ENCODE peak calls at places on chromosomes 11 and 22, in six cellular contexts. One of them, this sample, is unnamed.

GRCh38 chr11:125679397-125679796 is 1.2 kb downstream of the ACRV1 start:
- DNase-seq in GM23338: peak; percentile 30
- DNase-seq in HCT116: peak; percentile 3
- DNase-seq in GM23248: peak; percentile 39
- DNase-seq in mammary epithelial cell: no peak
- DNase-seq in PC-9: no peak
- DNase-seq in this sample: no peak

GRCh38 chr11:126607776-126608625 is 252.5 kb downstream of the ST3GAL4 start:
- DNase-seq in GM23338: peak; percentile 71
- DNase-seq in HCT116: no peak
- DNase-seq in GM23248: no peak
- DNase-seq in mammary epithelial cell: no peak
- DNase-seq in PC-9: no peak
- DNase-seq in this sample: no peak

GRCh38 chr22:27984723-27985122 is 65.7 kb upstream of the PITPNB start:
- DNase-seq in GM23338: no peak
- DNase-seq in HCT116: no peak
- DNase-seq in GM23248: no peak
- DNase-seq in mammary epithelial cell: no peak
- DNase-seq in PC-9: no peak
- DNase-seq in this sample: no peak

GRCh38 chr11:111982019-111982464 is 43.2 kb upstream of the DLAT start:
- DNase-seq in GM23338: peak; percentile 96
- DNase-seq in HCT116: peak; percentile 31
- DNase-seq in GM23248: peak; percentile 61
- DNase-seq in mammary epithelial cell: peak; percentile 59
- DNase-seq in PC-9: peak; percentile 58
- DNase-seq in this sample: peak; percentile 46

GRCh38 chr11:8989411-8989810 is 14.4 kb downstream of the NRIP3 start:
- DNase-seq in GM23338: peak; percentile 22
- DNase-seq in HCT116: no peak
- DNase-seq in GM23248: peak; percentile 74
- DNase-seq in mammary epithelial cell: no peak
- DNase-seq in PC-9: peak; percentile 42
- DNase-seq in this sample: no peak

GRCh38 chr11:86486261-86487030 is 111.8 kb downstream of the CCDC81 start:
- DNase-seq in GM23338: no peak
- DNase-seq in HCT116: no peak
- DNase-seq in GM23248: no peak
- DNase-seq in mammary epithelial cell: no peak
- DNase-seq in PC-9: peak; percentile 82
- DNase-seq in this sample: no peak

GRCh38 chr11:1597981-1598380 is at the start of gene KRTAP5-2:
- DNase-seq in GM23338: no peak
- DNase-seq in HCT116: no peak
- DNase-seq in GM23248: no peak
- DNase-seq in mammary epithelial cell: no peak
- DNase-seq in PC-9: no peak
- DNase-seq in this sample: no peak

GRCh38 chr11:43943931-43944751 is 1.7 kb downstream of the C11orf96 start:
- DNase-seq in GM23338: peak; percentile 43
- DNase-seq in HCT116: no peak
- DNase-seq in GM23248: peak; percentile 47
- DNase-seq in mammary epithelial cell: peak; percentile 84
- DNase-seq in PC-9: no peak
- DNase-seq in this sample: no peak

GRCh38 chr22:30941363-30941740 is 27.2 kb downstream of the MORC2 start:
- DNase-seq in GM23338: no peak
- DNase-seq in HCT116: no peak
- DNase-seq in GM23248: no peak
- DNase-seq in mammary epithelial cell: no peak
- DNase-seq in PC-9: no peak
- DNase-seq in this sample: no peak

GRCh38 chr11:65833297-65834030 is at the start of gene SNX32:
- DNase-seq in GM23338: peak; percentile 98
- DNase-seq in HCT116: no peak
- DNase-seq in GM23248: peak; percentile 97
- DNase-seq in mammary epithelial cell: peak; percentile 84
- DNase-seq in PC-9: no peak
- DNase-seq in this sample: no peak

GRCh38 chr22:37499006-37499707 is 13.0 kb upstream of the MFNG start:
- DNase-seq in GM23338: no peak
- DNase-seq in HCT116: no peak
- DNase-seq in GM23248: no peak
- DNase-seq in mammary epithelial cell: no peak
- DNase-seq in PC-9: no peak
- DNase-seq in this sample: no peak

GRCh38 chr11:100473390-100473740 is 213.7 kb upstream of the ARHGAP42 start:
- DNase-seq in GM23338: no peak
- DNase-seq in HCT116: no peak
- DNase-seq in GM23248: no peak
- DNase-seq in mammary epithelial cell: no peak
- DNase-seq in PC-9: no peak
- DNase-seq in this sample: no peak

GRCh38 chr11:133726576-133726975 is 118.7 kb downstream of the SPATA19 start:
- DNase-seq in GM23338: no peak
- DNase-seq in HCT116: no peak
- DNase-seq in GM23248: no peak
- DNase-seq in mammary epithelial cell: no peak
- DNase-seq in PC-9: no peak
- DNase-seq in this sample: no peak

GRCh38 chr22:43356881-43357280 is 13.7 kb upstream of the SCUBE1 start:
- DNase-seq in GM23338: no peak
- DNase-seq in HCT116: no peak
- DNase-seq in GM23248: no peak
- DNase-seq in mammary epithelial cell: no peak
- DNase-seq in PC-9: no peak
- DNase-seq in this sample: no peak

GRCh38 chr11:14300661-14301304 is 58.2 kb downstream of the RRAS2 start:
- DNase-seq in GM23338: peak; percentile 88
- DNase-seq in HCT116: peak; percentile 42
- DNase-seq in GM23248: peak; percentile 84
- DNase-seq in mammary epithelial cell: peak; percentile 62
- DNase-seq in PC-9: peak; percentile 44
- DNase-seq in this sample: no peak

GRCh38 chr22:45612940-45613339 is 58.7 kb upstream of the ATXN10 start:
- DNase-seq in GM23338: peak; percentile 40
- DNase-seq in HCT116: no peak
- DNase-seq in GM23248: peak; percentile 34
- DNase-seq in mammary epithelial cell: no peak
- DNase-seq in PC-9: no peak
- DNase-seq in this sample: no peak
- H2AFZ ChIP-seq in GM23338: no peak overlapping the region
- H2AFZ ChIP-seq in HCT116: no peak overlapping the region
- H2AFZ ChIP-seq in GM23248: peak overlapping the region; percentile 62
- H2AFZ ChIP-seq in mammary epithelial cell: peak overlapping the region; percentile 75
- H2AFZ ChIP-seq in PC-9: no peak overlapping the region
- H2AFZ ChIP-seq in this sample: no peak overlapping the region

GRCh38 chr11:96095884-96096301 is 172.0 kb upstream of the MTMR2 start:
- DNase-seq in GM23338: no peak
- DNase-seq in HCT116: no peak
- DNase-seq in GM23248: no peak
- DNase-seq in mammary epithelial cell: peak; percentile 74
- DNase-seq in PC-9: peak; percentile 99
- DNase-seq in this sample: no peak
- H2AFZ ChIP-seq in GM23338: no peak overlapping the region
- H2AFZ ChIP-seq in HCT116: no peak overlapping the region
- H2AFZ ChIP-seq in GM23248: no peak overlapping the region
- H2AFZ ChIP-seq in mammary epithelial cell: peak overlapping the region; percentile 23
- H2AFZ ChIP-seq in PC-9: peak overlapping the region; percentile 25
- H2AFZ ChIP-seq in this sample: peak overlapping the region; percentile 64

GRCh38 chr11:62544521-62545436 is 1.8 kb downstream of the AHNAK start:
- DNase-seq in GM23338: no peak
- DNase-seq in HCT116: no peak
- DNase-seq in GM23248: peak; percentile 62
- DNase-seq in mammary epithelial cell: no peak
- DNase-seq in PC-9: no peak
- DNase-seq in this sample: no peak

GRCh38 chr11:62540804-62541671 is 5.6 kb downstream of the AHNAK start:
- DNase-seq in GM23338: no peak
- DNase-seq in HCT116: no peak
- DNase-seq in GM23248: peak; percentile 54
- DNase-seq in mammary epithelial cell: no peak
- DNase-seq in PC-9: no peak
- DNase-seq in this sample: no peak

GRCh38 chr11:62542111-62542745 is 4.4 kb downstream of the AHNAK start:
- DNase-seq in GM23338: no peak
- DNase-seq in HCT116: no peak
- DNase-seq in GM23248: no peak
- DNase-seq in mammary epithelial cell: no peak
- DNase-seq in PC-9: no peak
- DNase-seq in this sample: no peak

GRCh38 chr11:62543680-62544444 is 2.7 kb downstream of the AHNAK start:
- DNase-seq in GM23338: no peak
- DNase-seq in HCT116: no peak
- DNase-seq in GM23248: peak; percentile 57
- DNase-seq in mammary epithelial cell: no peak
- DNase-seq in PC-9: no peak
- DNase-seq in this sample: no peak

DNA sequence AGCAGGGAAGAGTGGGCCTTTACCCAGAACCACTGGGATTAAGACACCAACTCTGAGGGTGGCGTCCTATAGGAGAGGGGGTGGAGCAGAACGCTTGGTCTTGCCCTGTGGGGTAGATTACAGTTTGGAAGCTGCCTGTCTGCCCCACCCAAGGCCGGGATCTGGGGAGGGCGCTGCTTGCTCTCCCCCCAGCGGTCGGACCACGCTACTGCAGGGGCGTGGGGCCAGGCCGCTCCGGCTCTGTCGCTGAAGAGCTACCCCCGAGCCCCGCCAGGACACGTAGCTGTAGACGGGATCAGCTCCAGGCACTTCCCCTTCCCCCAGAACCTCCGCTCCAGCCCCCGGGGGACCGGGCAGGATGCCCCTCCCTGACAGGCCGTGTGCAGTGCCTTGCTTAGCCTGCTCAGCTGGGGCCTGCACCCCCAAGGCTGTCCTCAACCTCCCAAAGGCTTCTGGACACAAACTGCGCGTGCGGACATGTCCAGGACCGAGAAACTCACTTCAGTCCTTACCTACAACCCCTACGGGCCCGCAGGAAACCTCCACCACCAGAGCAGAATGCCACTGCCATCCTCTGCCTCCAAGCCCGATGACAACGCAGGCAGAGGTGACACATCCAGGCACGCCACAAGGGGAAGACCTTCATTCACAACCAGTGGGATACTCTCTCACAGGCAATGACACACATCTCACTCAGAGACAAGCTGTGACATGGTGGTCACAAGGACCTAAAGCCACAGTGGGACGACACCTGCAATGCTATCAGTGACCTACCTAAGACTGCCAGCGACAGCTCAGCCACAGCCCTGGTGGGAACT is 3.6 kb downstream of the AHNAK start:
- DNase-seq in GM23338: peak; percentile 86
- DNase-seq in HCT116: peak; percentile 54
- DNase-seq in GM23248: peak; percentile 90
- DNase-seq in mammary epithelial cell: peak; percentile 78
- DNase-seq in PC-9: peak; percentile 76
- DNase-seq in this sample: no peak
- H2AFZ ChIP-seq in GM23338: peak overlapping the region; percentile 98
- H2AFZ ChIP-seq in HCT116: no peak overlapping the region
- H2AFZ ChIP-seq in GM23248: no peak overlapping the region
- H2AFZ ChIP-seq in mammary epithelial cell: no peak overlapping the region
- H2AFZ ChIP-seq in PC-9: no peak overlapping the region
- H2AFZ ChIP-seq in this sample: no peak overlapping the region

GRCh38 chr22:26671317-26672059 is 14.1 kb downstream of the MIAT start:
- DNase-seq in GM23338: peak; percentile 58
- DNase-seq in HCT116: no peak
- DNase-seq in GM23248: no peak
- DNase-seq in mammary epithelial cell: peak; percentile 78
- DNase-seq in PC-9: no peak
- DNase-seq in this sample: peak; percentile 65
- H2AFZ ChIP-seq in GM23338: no peak overlapping the region
- H2AFZ ChIP-seq in HCT116: no peak overlapping the region
- H2AFZ ChIP-seq in GM23248: peak overlapping the region; percentile 71
- H2AFZ ChIP-seq in mammary epithelial cell: peak overlapping the region; percentile 74
- H2AFZ ChIP-seq in PC-9: no peak overlapping the region
- H2AFZ ChIP-seq in this sample: peak overlapping the region; percentile 10

GRCh38 chr22:49929553-49929979 is 11.1 kb downstream of the CRELD2 start:
- DNase-seq in GM23338: peak; percentile 81
- DNase-seq in HCT116: no peak
- DNase-seq in GM23248: peak; percentile 73
- DNase-seq in mammary epithelial cell: no peak
- DNase-seq in PC-9: no peak
- DNase-seq in this sample: no peak
- H2AFZ ChIP-seq in GM23338: peak overlapping the region; percentile 59
- H2AFZ ChIP-seq in HCT116: no peak overlapping the region
- H2AFZ ChIP-seq in GM23248: no peak overlapping the region
- H2AFZ ChIP-seq in mammary epithelial cell: no peak overlapping the region
- H2AFZ ChIP-seq in PC-9: no peak overlapping the region
- H2AFZ ChIP-seq in this sample: no peak overlapping the region

GRCh38 chr22:40708177-40708576 is 28.9 kb downstream of the MCHR1 start:
- DNase-seq in GM23338: no peak
- DNase-seq in HCT116: no peak
- DNase-seq in GM23248: no peak
- DNase-seq in mammary epithelial cell: no peak
- DNase-seq in PC-9: no peak
- DNase-seq in this sample: no peak

GRCh38 chr22:40703174-40703573 is 23.9 kb downstream of the MCHR1 start:
- DNase-seq in GM23338: no peak
- DNase-seq in HCT116: no peak
- DNase-seq in GM23248: no peak
- DNase-seq in mammary epithelial cell: no peak
- DNase-seq in PC-9: no peak
- DNase-seq in this sample: no peak

GRCh38 chr22:40705918-40706682 is 26.8 kb downstream of the MCHR1 start:
- DNase-seq in GM23338: peak; percentile 67
- DNase-seq in HCT116: no peak
- DNase-seq in GM23248: no peak
- DNase-seq in mammary epithelial cell: no peak
- DNase-seq in PC-9: no peak
- DNase-seq in this sample: no peak

GRCh38 chr22:40707154-40707553 is 27.9 kb downstream of the MCHR1 start:
- DNase-seq in GM23338: no peak
- DNase-seq in HCT116: no peak
- DNase-seq in GM23248: no peak
- DNase-seq in mammary epithelial cell: no peak
- DNase-seq in PC-9: no peak
- DNase-seq in this sample: no peak

DNA sequence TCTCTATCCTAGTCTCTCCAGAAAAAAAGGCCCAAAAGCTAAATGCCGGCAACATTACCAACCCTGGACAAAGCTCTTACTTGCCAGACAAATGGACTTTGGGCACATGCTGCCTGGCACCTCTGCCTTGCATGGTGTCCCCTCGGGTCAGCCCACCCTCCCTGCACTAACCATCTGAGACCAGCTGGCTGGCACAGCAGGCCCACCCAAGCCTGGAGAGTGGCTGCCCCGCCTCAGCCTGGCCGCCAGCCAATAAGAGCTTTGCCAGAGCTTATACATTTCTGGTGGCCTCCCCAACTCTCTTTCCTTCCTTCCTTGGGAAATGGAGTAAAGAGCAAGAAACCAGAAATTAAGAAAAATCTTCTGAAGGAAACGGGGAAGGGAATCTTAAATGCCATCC is 24.4 kb downstream of the MCHR1 start:
- DNase-seq in GM23338: no peak
- DNase-seq in HCT116: no peak
- DNase-seq in GM23248: no peak
- DNase-seq in mammary epithelial cell: no peak
- DNase-seq in PC-9: no peak
- DNase-seq in this sample: no peak
- H2AFZ ChIP-seq in GM23338: no peak overlapping the region
- H2AFZ ChIP-seq in HCT116: no peak overlapping the region
- H2AFZ ChIP-seq in GM23248: no peak overlapping the region
- H2AFZ ChIP-seq in mammary epithelial cell: no peak overlapping the region
- H2AFZ ChIP-seq in PC-9: no peak overlapping the region
- H2AFZ ChIP-seq in this sample: no peak overlapping the region

This sample was measured in keratinocyte.